ENCODE peak calls at places on chromosome 18, in four cellular contexts. P is H1, T is K562, D is GM12891. G is an unnamed sample.
A peak's percentile ranks its signal among the peaks of the same experiment; 100 is the strongest.

GRCh38 chr18:39746201-39746600 is 2180.6 kb upstream of the CELF4 start:
- DNase-seq in T (no peak), D (no peak), P (no peak), G (no peak)

GRCh38 chr18:12287684-12288405 is 20.2 kb upstream of the TUBB6 start:
- DNase-seq in D (no peak), P (no peak), T (peak; percentile 78), G (no peak)

GRCh38 chr18:79950440-79951341 is 762 bp downstream of the SLC66A2 start:
- DNase-seq in T (peak; percentile 16), P (no peak), D (peak; percentile 45), G (no peak)

GRCh38 chr18:23138470-23138869 is 3.2 kb downstream of the CABLES1 start:
- DNase-seq in T (no peak), D (no peak), P (no peak), G (no peak)

GRCh38 chr18:48151421-48152095 is 221.1 kb upstream of the SMAD2 start:
- DNase-seq in D (no peak), P (no peak), T (no peak), G (no peak)

GRCh38 chr18:58180738-58181353 is 136.8 kb downstream of the NEDD4L start:
- DNase-seq in P (no peak), T (peak; percentile 62), D (peak; percentile 61), G (peak; percentile 47)

GRCh38 chr18:55272510-55273243 is 313.4 kb upstream of the CCDC68 start:
- DNase-seq in P (no peak), T (no peak), D (no peak), G (no peak)

GRCh38 chr18:63284861-63285260 is 34.7 kb downstream of the BCL2 start:
- DNase-seq in P (no peak), D (no peak), T (no peak), G (no peak)

GRCh38 chr18:60066576-60066975 is 166.8 kb downstream of the PMAIP1 start:
- DNase-seq in P (no peak), D (no peak), T (no peak), G (no peak)

GRCh38 chr18:80171190-80171872 is 62.3 kb downstream of the ADNP2 start:
- DNase-seq in P (no peak), T (peak; percentile 55), D (peak; percentile 75), G (peak; percentile 75)

GRCh38 chr18:21933931-21934765 is 193.6 kb downstream of the MIB1 start:
- DNase-seq in P (peak; percentile 62), D (no peak), T (no peak), G (no peak)

GRCh38 chr18:32349728-32350395 is 120.8 kb downstream of the GAREM1 start:
- DNase-seq in P (no peak), T (no peak), D (no peak), G (no peak)

GRCh38 chr18:49837889-49838288 is 24.6 kb upstream of the ACAA2 start:
- DNase-seq in T (no peak), D (no peak), P (no peak), G (no peak)

GRCh38 chr18:23523429-23524212 is 20.3 kb downstream of the RMC1 start:
- DNase-seq in T (no peak), P (no peak), D (no peak), G (no peak)

GRCh38 chr18:41449612-41450011 is 505.4 kb upstream of the PIK3C3 start:
- DNase-seq in P (no peak), T (no peak), D (no peak), G (no peak)

GRCh38 chr18:63869851-63870250 is 17.7 kb upstream of the SERPINB2 start:
- DNase-seq in D (no peak), P (no peak), T (no peak), G (no peak)

GRCh38 chr18:47756364-47757016 is 174.0 kb downstream of the SMAD2 start:
- DNase-seq in T (peak; percentile 56), D (peak; percentile 47), P (peak; percentile 34), G (no peak)

GRCh38 chr18:57128229-57128911 is 18.5 kb upstream of the BOD1L2 start:
- DNase-seq in P (no peak), D (no peak), T (no peak), G (no peak)

GRCh38 chr18:48318481-48318880 is 90.7 kb downstream of the ZBTB7C start:
- DNase-seq in P (no peak), D (no peak), T (no peak), G (no peak)

GRCh38 chr18:56490942-56491341 is 147.4 kb downstream of the TXNL1 start:
- DNase-seq in P (no peak), T (no peak), D (no peak), G (no peak)

GRCh38 chr18:61039251-61039650 is 294.0 kb upstream of the CDH20 start:
- DNase-seq in T (no peak), D (no peak), P (no peak), G (no peak)

GRCh38 chr18:47075098-47075883 is 39.9 kb upstream of the ELOA2 start:
- DNase-seq in T (peak; percentile 5), P (no peak), D (no peak), G (no peak)

GRCh38 chr18:58565021-58565420 is 63.9 kb downstream of the ALPK2 start:
- DNase-seq in P (no peak), D (no peak), T (no peak), G (no peak)

GRCh38 chr18:24362757-24363156 is 34.9 kb downstream of the OSBPL1A start:
- DNase-seq in P (no peak), T (no peak), D (no peak), G (no peak)

GRCh38 chr18:22128954-22129353 is 40.4 kb upstream of the GATA6 start:
- DNase-seq in P (no peak), T (no peak), D (no peak), G (no peak)

GRCh38 chr18:59323931-59324622 is 5.6 kb upstream of the CPLX4 start:
- DNase-seq in P (no peak), D (no peak), T (no peak), G (no peak)

GRCh38 chr18:21960189-21960588 is 209.2 kb upstream of the GATA6 start:
- DNase-seq in T (no peak), D (no peak), P (no peak), G (no peak)

GRCh38 chr18:29969876-29970275 is 1072.7 kb downstream of the DSC3 start:
- DNase-seq in T (no peak), D (no peak), P (no peak), G (no peak)

GRCh38 chr18:3452750-3453539 is 3.0 kb downstream of the TGIF1 start:
- DNase-seq in T (peak; percentile 48), D (no peak), P (no peak), G (no peak)

GRCh38 chr18:76459312-76459686 is 35.7 kb downstream of the ZNF516 start:
- DNase-seq in P (no peak), T (no peak), D (no peak), G (no peak)

GRCh38 chr18:79780547-79780946 is 17.2 kb upstream of the KCNG2 start:
- DNase-seq in P (no peak), D (no peak), T (no peak), G (no peak)

GRCh38 chr18:76426738-76427305 is 68.2 kb downstream of the ZNF516 start:
- DNase-seq in P (no peak), D (no peak), T (peak; percentile 28), G (no peak)

GRCh38 chr18:49460958-49461601 is 635 bp upstream of the DYM start:
- DNase-seq in D (no peak), T (no peak), P (no peak), G (no peak)

GRCh38 chr18:36350211-36350610 is 52.7 kb downstream of the FHOD3 start:
- DNase-seq in T (no peak), D (no peak), P (no peak), G (no peak)

GRCh38 chr18:36348331-36348730 is 50.8 kb downstream of the FHOD3 start:
- DNase-seq in D (no peak), T (no peak), P (no peak), G (no peak)

GRCh38 chr18:36348971-36349417 is 51.5 kb downstream of the FHOD3 start:
- DNase-seq in P (no peak), T (no peak), D (no peak), G (no peak)

GRCh38 chr18:36350839-36351474 is 53.4 kb downstream of the FHOD3 start:
- DNase-seq in D (no peak), T (no peak), P (no peak), G (no peak)

GRCh38 chr18:36349552-36349951 is 52.0 kb downstream of the FHOD3 start:
- DNase-seq in D (no peak), T (no peak), P (no peak), G (no peak)
- TF ChIP-seq TAF1 in D (no peak), T (no peak), P (no peak), G (no peak)

DNA sequence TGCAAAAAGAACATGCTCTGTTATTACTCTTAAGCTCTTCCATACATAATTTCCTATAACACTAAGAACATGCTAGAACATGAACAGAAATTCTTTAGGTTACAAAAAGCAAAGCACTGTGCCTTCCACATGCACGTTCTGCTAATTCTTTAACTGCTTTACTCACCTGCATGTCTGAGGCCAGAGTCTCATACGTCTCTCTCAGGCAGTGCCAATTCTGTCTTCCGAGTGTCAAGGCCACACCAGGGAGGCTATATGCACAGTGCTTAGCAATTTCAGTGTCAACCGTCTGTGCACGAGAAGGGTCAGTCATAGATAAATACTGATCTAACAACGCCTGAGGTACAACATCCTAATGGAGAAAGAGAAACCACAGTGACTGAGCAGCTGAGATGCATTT is 55.1 kb downstream of the PPP4R1 start:
- DNase-seq in D (no peak), P (no peak), T (no peak), G (no peak)
- TF ChIP-seq POLR2AphosphoS5 in D (no peak), P (no peak), T (no peak), G (no peak)

GRCh38 chr18:8607776-8608682 is 1.2 kb upstream of the RAB12 start:
- DNase-seq in T (no peak), P (no peak), D (no peak), G (no peak)

GRCh38 chr18:8609711-8610441 is 639 bp downstream of the RAB12 start:
- DNase-seq in D (no peak), P (no peak), T (peak; percentile 50), G (no peak)

GRCh38 chr18:8610442-8610801 is 1.2 kb downstream of the RAB12 start:
- DNase-seq in T (peak; percentile 45), P (no peak), D (no peak), G (no peak)

GRCh38 chr18:8611916-8612576 is 2.8 kb downstream of the RAB12 start:
- DNase-seq in T (no peak), D (no peak), P (no peak), G (no peak)

DNA sequence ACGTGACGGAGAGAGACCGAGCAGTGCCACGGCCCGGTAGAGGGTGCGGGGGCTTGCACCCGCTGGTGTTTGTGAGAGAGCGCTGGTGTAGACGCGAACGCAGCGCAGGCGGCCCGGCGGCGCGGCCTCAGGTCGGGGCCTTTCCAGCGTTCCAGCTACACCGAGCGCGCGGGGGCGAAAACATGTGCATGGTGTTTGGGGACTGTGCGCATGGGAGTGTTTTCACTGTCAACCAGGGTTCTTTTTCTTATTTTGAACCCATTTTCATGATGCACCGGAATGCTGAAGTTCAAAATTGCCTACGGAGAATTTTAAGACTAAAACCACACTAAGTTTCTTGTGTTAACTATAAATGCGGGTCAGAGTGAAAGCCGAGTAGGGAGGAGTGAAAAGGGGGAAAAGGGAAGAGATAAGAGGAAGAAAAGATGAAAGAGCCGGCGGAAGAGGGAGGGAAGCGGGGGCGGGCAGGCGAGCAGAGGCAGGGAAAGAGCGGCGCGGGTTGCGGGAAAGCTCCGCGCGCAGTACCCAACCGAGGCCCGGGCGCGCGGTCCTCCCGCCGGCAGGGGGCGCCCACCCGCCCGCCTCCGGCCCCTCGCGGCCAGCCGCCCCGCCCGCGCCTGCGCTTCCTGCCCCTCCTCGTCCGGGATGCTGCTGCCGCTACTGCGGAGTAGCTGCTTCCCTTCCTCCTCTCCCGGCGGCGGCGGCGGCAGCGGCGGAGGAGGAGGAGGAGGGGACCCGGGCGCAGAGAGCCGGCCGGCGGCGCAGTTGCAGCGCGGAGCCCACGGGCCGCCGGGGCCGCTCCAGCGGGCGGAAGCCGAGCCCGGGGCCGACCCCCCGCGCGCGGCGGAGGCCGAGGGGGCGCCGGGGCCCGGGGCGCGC is at the start of gene RAB12:
- DNase-seq in P (peak; percentile 19), D (peak; percentile 66), T (peak; percentile 93), G (peak; percentile 58)
- TF ChIP-seq POLR2A in P (peak; percentile 63), D (no peak), T (no peak), G (peak; percentile 76)

GRCh38 chr18:78671551-78671950 is 308.1 kb upstream of the SALL3 start:
- DNase-seq in D (no peak), T (no peak), P (no peak), G (no peak)
- TF ChIP-seq TAF1 in D (no peak), T (no peak), P (no peak), G (no peak)